ENCODE peak calls at places on chromosome 21, in seven cellular contexts. K is body of pancreas, U is HCT116, V is ovary, L is right cardiac atrium, C is upper lobe of right lung, O is astrocyte. T is an unnamed sample.

GRCh38 chr21:36211660-36212512 is 55.3 kb downstream of the DOP1B start:
- DNase-seq in K (no peak), U (no peak), V (no peak), L (no peak), C (no peak), O (peak), T (peak)

GRCh38 chr21:32533053-32533452 is 52.3 kb downstream of the TCP10L start:
- DNase-seq in K (no peak), U (no peak), V (no peak), L (no peak), C (no peak), O (no peak), T (no peak)

GRCh38 chr21:41098481-41098880 is 69.5 kb upstream of the BACE2 start:
- DNase-seq in K (no peak), U (no peak), V (no peak), L (no peak), C (no peak), O (no peak), T (no peak)

GRCh38 chr21:34989337-34990151 is 59.6 kb downstream of the RUNX1 start:
- DNase-seq in K (no peak), U (no peak), V (no peak), L (no peak), C (no peak), O (peak), T (no peak)

GRCh38 chr21:42219606-42220137 is 732 bp downstream of the ABCG1 start:
- DNase-seq in K (no peak), U (no peak), V (no peak), L (no peak), C (peak), O (no peak), T (no peak)

GRCh38 chr21:36699026-36699545 is at the start of gene SIM2:
- DNase-seq in K (no peak), U (peak), V (no peak), L (no peak), C (peak), O (no peak), T (peak)

GRCh38 chr21:22544747-22545146 is 1546.5 kb downstream of the NCAM2 start:
- DNase-seq in K (no peak), U (no peak), V (no peak), L (no peak), C (no peak), O (no peak), T (no peak)

GRCh38 chr21:41367598-41368360 is 6.0 kb downstream of the MX2 start:
- DNase-seq in K (no peak), U (no peak), V (no peak), L (no peak), C (no peak), O (no peak), T (no peak)

GRCh38 chr21:17585875-17586450 is 26.7 kb downstream of the BTG3 start:
- DNase-seq in K (no peak), U (peak), V (no peak), L (no peak), C (no peak), O (peak), T (peak)

GRCh38 chr21:35926003-35926541 is 134.3 kb downstream of the SETD4 start:
- DNase-seq in K (no peak), U (no peak), V (no peak), L (no peak), C (no peak), O (no peak), T (no peak)

GRCh38 chr21:21175798-21176334 is 177.7 kb downstream of the NCAM2 start:
- DNase-seq in K (no peak), U (no peak), V (no peak), L (no peak), C (no peak), O (no peak), T (no peak)

GRCh38 chr21:34926784-34927548 is 122.1 kb downstream of the RUNX1 start:
- DNase-seq in K (peak), U (no peak), V (no peak), L (no peak), C (no peak), O (no peak), T (no peak)

GRCh38 chr21:17612023-17612564 is 607 bp downstream of the BTG3 start:
- DNase-seq in K (peak), U (no peak), V (peak), L (peak), C (peak), O (peak), T (peak)

GRCh38 chr21:29892379-29892778 is 47.4 kb downstream of the GRIK1 start:
- DNase-seq in K (no peak), U (no peak), V (no peak), L (no peak), C (no peak), O (no peak), T (no peak)

GRCh38 chr21:33116669-33117267 is 46.8 kb downstream of the OLIG1 start:
- DNase-seq in K (no peak), U (no peak), V (no peak), L (no peak), C (no peak), O (no peak), T (no peak)

GRCh38 chr21:41847066-41847804 is 31.9 kb downstream of the PRDM15 start:
- DNase-seq in K (no peak), U (no peak), V (no peak), L (no peak), C (peak), O (no peak), T (no peak)

GRCh38 chr21:32403201-32403701 is 9.3 kb upstream of the EVA1C start:
- DNase-seq in K (peak), U (no peak), V (peak), L (peak), C (no peak), O (peak), T (peak)

GRCh38 chr21:21182401-21182800 is 184.2 kb downstream of the NCAM2 start:
- DNase-seq in K (no peak), U (no peak), V (no peak), L (no peak), C (no peak), O (no peak), T (no peak)

GRCh38 chr21:42799948-42800347 is 79.4 kb downstream of the WDR4 start:
- DNase-seq in K (no peak), U (no peak), V (no peak), L (no peak), C (no peak), O (no peak), T (no peak)

GRCh38 chr21:14917762-14918161 is 147.0 kb downstream of the NRIP1 start:
- DNase-seq in K (no peak), U (no peak), V (no peak), L (no peak), C (no peak), O (no peak), T (no peak)

GRCh38 chr21:42157606-42158310 is 61.2 kb upstream of the ABCG1 start:
- DNase-seq in K (no peak), U (no peak), V (peak), L (no peak), C (no peak), O (no peak), T (no peak)

GRCh38 chr21:36079010-36079649 is 9.3 kb downstream of the CBR1 start:
- DNase-seq in K (no peak), U (no peak), V (no peak), L (no peak), C (peak), O (no peak), T (no peak)

GRCh38 chr21:14057313-14057712 is 153.4 kb downstream of the LIPI start:
- DNase-seq in K (no peak), U (no peak), V (no peak), L (no peak), C (no peak), O (no peak), T (no peak)

GRCh38 chr21:35204850-35205564 is 155.9 kb upstream of the RUNX1 start:
- DNase-seq in K (peak), U (no peak), V (peak), L (peak), C (peak), O (peak), T (no peak)

GRCh38 chr21:41662761-41663160 is 104.1 kb downstream of the RIPK4 start:
- DNase-seq in K (no peak), U (no peak), V (no peak), L (no peak), C (no peak), O (no peak), T (no peak)

GRCh38 chr21:43362928-43363314 is 64.0 kb downstream of the SIK1 start:
- DNase-seq in K (no peak), U (no peak), V (no peak), L (peak), C (no peak), O (peak), T (no peak)

GRCh38 chr21:26614251-26614650 is 41.2 kb upstream of the CYYR1 start:
- DNase-seq in K (no peak), U (no peak), V (no peak), L (no peak), C (no peak), O (no peak), T (no peak)

GRCh38 chr21:41947596-41948403 is 6.0 kb downstream of the C2CD2 start:
- DNase-seq in K (no peak), U (no peak), V (peak), L (peak), C (no peak), O (peak), T (no peak)

GRCh38 chr21:37225440-37225839 is 41.7 kb downstream of the VPS26C start:
- DNase-seq in K (no peak), U (no peak), V (no peak), L (no peak), C (no peak), O (no peak), T (no peak)

GRCh38 chr21:41363370-41364270 is 1.8 kb downstream of the MX2 start:
- DNase-seq in K (no peak), U (no peak), V (peak), L (no peak), C (no peak), O (no peak), T (no peak)

GRCh38 chr21:41402796-41403195 is 23.2 kb upstream of the MX1 start:
- DNase-seq in K (no peak), U (no peak), V (no peak), L (no peak), C (no peak), O (no peak), T (no peak)

GRCh38 chr21:37072239-37072987 is 458 bp downstream of the PIGP start:
- DNase-seq in K (peak), U (no peak), V (peak), L (peak), C (peak), O (peak), T (peak)

GRCh38 chr21:42463861-42464515 is 32.0 kb downstream of the RSPH1 start:
- DNase-seq in K (peak), U (peak), V (no peak), L (no peak), C (no peak), O (peak), T (peak)

GRCh38 chr21:36535618-36536241 is 55.8 kb upstream of the CLDN14 start:
- DNase-seq in K (no peak), U (no peak), V (no peak), L (no peak), C (no peak), O (no peak), T (no peak)

GRCh38 chr21:15063081-15063820 is 1.5 kb downstream of the NRIP1 start:
- DNase-seq in K (no peak), U (no peak), V (no peak), L (no peak), C (no peak), O (peak), T (peak)

GRCh38 chr21:29074783-29075182 is 1.3 kb upstream of the CCT8 start:
- DNase-seq in K (no peak), U (no peak), V (no peak), L (no peak), C (no peak), O (no peak), T (no peak)

GRCh38 chr21:37710555-37711293 is 205.5 kb downstream of the KCNJ6 start:
- DNase-seq in K (no peak), U (no peak), V (no peak), L (peak), C (no peak), O (no peak), T (no peak)

GRCh38 chr21:32467291-32467690 is 54.8 kb downstream of the EVA1C start:
- DNase-seq in K (no peak), U (no peak), V (no peak), L (no peak), C (peak), O (no peak), T (no peak)

GRCh38 chr21:23968722-23969647 is 1638.3 kb downstream of the MRPL39 start:
- DNase-seq in K (peak), U (no peak), V (no peak), L (no peak), C (no peak), O (no peak), T (peak)

GRCh38 chr21:42475526-42476492 is 20.2 kb downstream of the RSPH1 start:
- DNase-seq in K (no peak), U (no peak), V (no peak), L (no peak), C (no peak), O (no peak), T (no peak)

GRCh38 chr21:45015469-45015860 is 58.9 kb upstream of the ADARB1 start:
- DNase-seq in K (peak), U (no peak), V (no peak), L (no peak), C (peak), O (no peak), T (no peak)
- H3K27ac ChIP-seq in K (no peak), U (no peak), V (no peak), L (no peak), C (no peak), O (no peak), T (peak)

DNA sequence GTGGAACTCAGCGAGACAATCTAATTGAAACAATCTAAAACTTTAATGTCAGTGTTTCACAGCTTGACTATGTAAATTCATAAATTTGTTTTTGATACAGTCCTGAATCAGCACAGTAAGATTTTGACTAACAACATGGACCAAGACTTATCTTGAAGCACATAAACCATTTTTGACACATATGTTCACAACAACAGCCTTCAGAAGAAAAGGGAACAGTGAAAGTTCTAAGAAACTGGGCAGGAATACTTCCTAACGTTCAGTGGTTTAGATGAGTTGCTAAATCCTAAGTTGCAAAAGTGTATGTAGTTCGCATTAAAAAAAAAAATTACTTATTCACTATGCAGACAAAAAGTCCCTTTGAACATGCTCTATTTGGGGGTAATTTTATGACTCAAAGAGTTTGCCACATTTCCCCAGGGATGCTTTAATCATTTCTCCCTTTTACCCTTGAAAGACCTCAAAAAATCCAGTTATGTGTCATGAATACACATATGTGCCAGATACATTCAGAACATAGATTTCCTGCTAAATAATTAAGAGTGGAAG is 120.2 kb downstream of the MRPL39 start:
- DNase-seq in K (no peak), U (no peak), V (no peak), L (no peak), C (no peak), O (no peak), T (no peak)
- H3K27ac ChIP-seq in K (no peak), U (no peak), V (no peak), L (no peak), C (no peak), O (no peak), T (no peak)

GRCh38 chr21:31157756-31158155 is 119.5 kb upstream of the KRTAP19-8 start:
- DNase-seq in K (no peak), U (no peak), V (no peak), L (no peak), C (no peak), O (no peak), T (no peak)
- H3K27ac ChIP-seq in K (no peak), U (no peak), V (no peak), L (no peak), C (no peak), O (no peak), T (no peak)

DNA sequence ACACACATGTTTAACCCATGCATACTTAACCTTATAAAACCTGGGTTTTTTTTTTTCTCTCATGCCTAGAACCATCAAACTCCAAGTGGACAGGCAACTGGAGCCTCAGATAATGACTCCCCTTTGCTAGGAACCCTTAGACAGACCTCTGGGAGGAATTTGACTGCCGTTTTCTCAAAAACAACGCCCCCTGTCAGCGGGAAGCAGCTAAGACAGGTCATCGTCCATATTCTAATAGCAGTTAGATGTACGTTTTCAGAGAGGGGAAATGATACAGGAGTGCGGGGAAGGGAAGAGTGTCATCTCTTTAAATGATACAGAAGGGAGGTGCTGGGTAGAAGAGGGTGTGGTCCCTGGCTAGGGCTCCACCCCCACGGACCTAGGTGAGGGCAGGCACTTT is 34.7 kb downstream of the LRRC3 start:
- DNase-seq in K (no peak), U (peak), V (no peak), L (no peak), C (no peak), O (no peak), T (no peak)
- H3K27ac ChIP-seq in K (no peak), U (no peak), V (no peak), L (no peak), C (no peak), O (no peak), T (no peak)

GRCh38 chr21:46369520-46370235 is 45.7 kb downstream of the PCNT start:
- DNase-seq in K (no peak), U (no peak), V (no peak), L (no peak), C (no peak), O (no peak), T (no peak)
- H3K27ac ChIP-seq in K (no peak), U (no peak), V (no peak), L (no peak), C (no peak), O (no peak), T (no peak)

DNA sequence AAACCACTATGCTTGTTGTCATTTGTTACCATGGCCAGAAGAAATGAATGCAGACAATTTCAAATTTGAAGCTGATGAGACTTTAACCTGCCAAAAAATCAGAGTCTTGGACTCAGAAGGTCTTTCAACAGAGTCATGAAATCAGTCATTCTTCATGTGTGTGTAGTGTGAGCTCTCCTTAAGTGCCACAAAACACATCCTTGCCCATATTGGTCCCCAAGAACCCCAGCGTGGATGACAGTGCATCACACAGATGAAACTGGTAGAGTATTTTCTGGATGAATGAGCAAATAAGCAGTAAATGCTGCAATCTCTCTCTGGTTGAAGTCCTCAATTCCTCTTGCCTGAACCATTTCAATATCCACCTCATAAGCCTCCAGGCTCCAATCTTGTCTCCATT is 28.7 kb upstream of the ETS2 start:
- DNase-seq in K (no peak), U (no peak), V (no peak), L (no peak), C (no peak), O (no peak), T (no peak)
- H3K27ac ChIP-seq in K (no peak), U (no peak), V (no peak), L (no peak), C (no peak), O (no peak), T (no peak)

DNA sequence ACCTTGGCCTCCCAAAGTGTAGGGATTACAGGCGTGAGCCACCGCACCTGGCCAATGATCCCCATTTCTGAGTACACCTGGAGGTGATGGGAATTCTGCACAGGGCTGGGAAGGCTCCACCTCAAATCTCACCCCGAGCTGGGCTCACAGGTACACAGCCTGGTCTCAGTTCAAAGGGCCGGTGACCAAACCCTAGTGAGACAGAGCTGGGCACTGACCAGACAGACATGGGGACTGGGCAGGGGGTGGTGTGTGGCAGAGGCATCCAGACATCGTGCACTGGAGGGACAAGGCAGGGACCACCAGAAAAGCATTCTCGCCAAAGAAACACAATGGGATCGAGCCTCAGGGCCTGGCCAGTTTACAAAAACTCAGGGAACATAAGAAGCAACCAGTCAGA is 17.2 kb downstream of the LSS start:
- DNase-seq in K (no peak), U (no peak), V (no peak), L (no peak), C (no peak), O (no peak), T (no peak)
- H3K27ac ChIP-seq in K (no peak), U (no peak), V (no peak), L (no peak), C (no peak), O (no peak), T (peak)

GRCh38 chr21:39955326-39955725 is 88.1 kb downstream of the PCP4 start:
- DNase-seq in K (no peak), U (no peak), V (no peak), L (no peak), C (no peak), O (no peak), T (no peak)

GRCh38 chr21:39956586-39956985 is 89.3 kb downstream of the PCP4 start:
- DNase-seq in K (no peak), U (no peak), V (no peak), L (no peak), C (no peak), O (no peak), T (no peak)

GRCh38 chr21:39952265-39952664 is 85.0 kb downstream of the PCP4 start:
- DNase-seq in K (no peak), U (no peak), V (no peak), L (no peak), C (no peak), O (no peak), T (no peak)

GRCh38 chr21:39951183-39952101 is 84.2 kb downstream of the PCP4 start:
- DNase-seq in K (no peak), U (no peak), V (no peak), L (no peak), C (no peak), O (no peak), T (no peak)

GRCh38 chr21:39954570-39954969 is 87.3 kb downstream of the PCP4 start:
- DNase-seq in K (no peak), U (no peak), V (no peak), L (no peak), C (no peak), O (no peak), T (no peak)
- H3K27ac ChIP-seq in K (no peak), U (no peak), V (no peak), L (no peak), C (no peak), O (no peak), T (no peak)

T was measured in RWPE1.